ENCODE peak calls at places on chromosomes 2 and 18, in seven cellular contexts. One of them, this sample, is unnamed.

GRCh38 chr2:134479696-134480330 is 225.9 kb downstream of the MGAT5 start:
- DNase-seq in thyroid gland: no peak
- DNase-seq in tibial artery: no peak
- DNase-seq in CD8-positive, alpha-beta memory T cell: no peak
- DNase-seq in OCI-LY7: no peak
- DNase-seq in CD4-positive, alpha-beta memory T cell: no peak
- DNase-seq in mesendoderm: peak; percentile 65
- DNase-seq in this sample: no peak

GRCh38 chr18:77140439-77141109 is 8.0 kb upstream of the MBP start:
- DNase-seq in mesendoderm: no peak
- DNase-seq in CD4-positive, alpha-beta memory T cell: peak; percentile 60
- DNase-seq in CD8-positive, alpha-beta memory T cell: no peak
- DNase-seq in tibial artery: no peak
- DNase-seq in OCI-LY7: peak; percentile 17
- DNase-seq in thyroid gland: peak; percentile 20
- DNase-seq in this sample: no peak

GRCh38 chr2:186576614-186577013 is 13.2 kb upstream of the ITGAV start:
- DNase-seq in thyroid gland: peak; percentile 80
- DNase-seq in CD8-positive, alpha-beta memory T cell: no peak
- DNase-seq in CD4-positive, alpha-beta memory T cell: no peak
- DNase-seq in OCI-LY7: no peak
- DNase-seq in mesendoderm: no peak
- DNase-seq in tibial artery: no peak
- DNase-seq in this sample: peak; percentile 66

GRCh38 chr18:65983750-65984149 is 232.9 kb downstream of the CDH7 start:
- DNase-seq in OCI-LY7: no peak
- DNase-seq in CD4-positive, alpha-beta memory T cell: no peak
- DNase-seq in mesendoderm: no peak
- DNase-seq in thyroid gland: no peak
- DNase-seq in CD8-positive, alpha-beta memory T cell: no peak
- DNase-seq in tibial artery: no peak
- DNase-seq in this sample: no peak

GRCh38 chr2:39264733-39265132 is 21.0 kb upstream of the CDKL4 start:
- DNase-seq in CD8-positive, alpha-beta memory T cell: no peak
- DNase-seq in CD4-positive, alpha-beta memory T cell: no peak
- DNase-seq in OCI-LY7: peak; percentile 80
- DNase-seq in thyroid gland: no peak
- DNase-seq in tibial artery: no peak
- DNase-seq in mesendoderm: no peak
- DNase-seq in this sample: no peak

GRCh38 chr2:23662941-23663729 is 263.8 kb downstream of the ATAD2B start:
- DNase-seq in CD8-positive, alpha-beta memory T cell: no peak
- DNase-seq in CD4-positive, alpha-beta memory T cell: no peak
- DNase-seq in OCI-LY7: no peak
- DNase-seq in thyroid gland: peak; percentile 46
- DNase-seq in mesendoderm: no peak
- DNase-seq in tibial artery: peak; percentile 80
- DNase-seq in this sample: no peak

GRCh38 chr2:96529376-96530143 is 7.0 kb upstream of the ARID5A start:
- DNase-seq in mesendoderm: no peak
- DNase-seq in thyroid gland: no peak
- DNase-seq in CD8-positive, alpha-beta memory T cell: no peak
- DNase-seq in OCI-LY7: no peak
- DNase-seq in tibial artery: no peak
- DNase-seq in CD4-positive, alpha-beta memory T cell: no peak
- DNase-seq in this sample: no peak

GRCh38 chr2:207156451-207157161 is 9.1 kb downstream of the KLF7 start:
- DNase-seq in mesendoderm: no peak
- DNase-seq in CD4-positive, alpha-beta memory T cell: no peak
- DNase-seq in thyroid gland: no peak
- DNase-seq in OCI-LY7: no peak
- DNase-seq in CD8-positive, alpha-beta memory T cell: no peak
- DNase-seq in tibial artery: no peak
- DNase-seq in this sample: peak; percentile 22

GRCh38 chr18:34773378-34773777 is 63.3 kb downstream of the DTNA start:
- DNase-seq in mesendoderm: no peak
- DNase-seq in OCI-LY7: no peak
- DNase-seq in thyroid gland: no peak
- DNase-seq in CD4-positive, alpha-beta memory T cell: no peak
- DNase-seq in tibial artery: no peak
- DNase-seq in CD8-positive, alpha-beta memory T cell: no peak
- DNase-seq in this sample: peak; percentile 13

GRCh38 chr2:79788952-79789612 is 276.2 kb downstream of the CTNNA2 start:
- DNase-seq in CD4-positive, alpha-beta memory T cell: no peak
- DNase-seq in thyroid gland: no peak
- DNase-seq in OCI-LY7: no peak
- DNase-seq in CD8-positive, alpha-beta memory T cell: no peak
- DNase-seq in tibial artery: no peak
- DNase-seq in mesendoderm: no peak
- DNase-seq in this sample: no peak

GRCh38 chr2:198438326-198438725 is 633.9 kb downstream of the PLCL1 start:
- DNase-seq in CD4-positive, alpha-beta memory T cell: no peak
- DNase-seq in OCI-LY7: no peak
- DNase-seq in tibial artery: no peak
- DNase-seq in thyroid gland: no peak
- DNase-seq in CD8-positive, alpha-beta memory T cell: no peak
- DNase-seq in mesendoderm: no peak
- DNase-seq in this sample: no peak

GRCh38 chr2:240567137-240567871 is 980 bp upstream of the RNPEPL1 start:
- DNase-seq in mesendoderm: no peak
- DNase-seq in CD4-positive, alpha-beta memory T cell: peak; percentile 53
- DNase-seq in CD8-positive, alpha-beta memory T cell: peak; percentile 47
- DNase-seq in tibial artery: peak; percentile 76
- DNase-seq in OCI-LY7: no peak
- DNase-seq in thyroid gland: no peak
- DNase-seq in this sample: no peak

GRCh38 chr18:62828852-62829251 is 113.5 kb downstream of the PHLPP1 start:
- DNase-seq in CD8-positive, alpha-beta memory T cell: no peak
- DNase-seq in OCI-LY7: no peak
- DNase-seq in thyroid gland: no peak
- DNase-seq in CD4-positive, alpha-beta memory T cell: no peak
- DNase-seq in tibial artery: no peak
- DNase-seq in mesendoderm: no peak
- DNase-seq in this sample: no peak

GRCh38 chr2:68121873-68122679 is 35.6 kb upstream of the PNO1 start:
- DNase-seq in mesendoderm: peak; percentile 89
- DNase-seq in thyroid gland: peak; percentile 92
- DNase-seq in tibial artery: peak; percentile 89
- DNase-seq in CD8-positive, alpha-beta memory T cell: peak; percentile 72
- DNase-seq in OCI-LY7: peak; percentile 78
- DNase-seq in CD4-positive, alpha-beta memory T cell: peak; percentile 58
- DNase-seq in this sample: peak; percentile 92
- H3K4me3 ChIP-seq in mesendoderm: no peak overlapping the region
- H3K4me3 ChIP-seq in thyroid gland: no peak overlapping the region
- H3K4me3 ChIP-seq in tibial artery: no peak overlapping the region
- H3K4me3 ChIP-seq in CD8-positive, alpha-beta memory T cell: no peak overlapping the region
- H3K4me3 ChIP-seq in OCI-LY7: peak overlapping the region; percentile 47
- H3K4me3 ChIP-seq in CD4-positive, alpha-beta memory T cell: no peak overlapping the region
- H3K4me3 ChIP-seq in this sample: no peak overlapping the region

GRCh38 chr18:9711361-9712129 is 3.4 kb downstream of the RAB31 start:
- DNase-seq in tibial artery: no peak
- DNase-seq in CD8-positive, alpha-beta memory T cell: no peak
- DNase-seq in thyroid gland: peak; percentile 66
- DNase-seq in CD4-positive, alpha-beta memory T cell: no peak
- DNase-seq in mesendoderm: no peak
- DNase-seq in OCI-LY7: no peak
- DNase-seq in this sample: no peak

GRCh38 chr18:9710037-9710436 is 1.9 kb downstream of the RAB31 start:
- DNase-seq in CD8-positive, alpha-beta memory T cell: no peak
- DNase-seq in thyroid gland: no peak
- DNase-seq in tibial artery: no peak
- DNase-seq in mesendoderm: peak; percentile 48
- DNase-seq in OCI-LY7: no peak
- DNase-seq in CD4-positive, alpha-beta memory T cell: no peak
- DNase-seq in this sample: no peak

GRCh38 chr18:9714832-9715343 is 6.8 kb downstream of the RAB31 start:
- DNase-seq in CD8-positive, alpha-beta memory T cell: no peak
- DNase-seq in CD4-positive, alpha-beta memory T cell: no peak
- DNase-seq in thyroid gland: no peak
- DNase-seq in tibial artery: no peak
- DNase-seq in mesendoderm: no peak
- DNase-seq in OCI-LY7: no peak
- DNase-seq in this sample: no peak

GRCh38 chr18:9712606-9713005 is 4.5 kb downstream of the RAB31 start:
- DNase-seq in thyroid gland: no peak
- DNase-seq in tibial artery: no peak
- DNase-seq in CD8-positive, alpha-beta memory T cell: no peak
- DNase-seq in OCI-LY7: no peak
- DNase-seq in mesendoderm: peak; percentile 26
- DNase-seq in CD4-positive, alpha-beta memory T cell: no peak
- DNase-seq in this sample: peak; percentile 68

GRCh38 chr18:9712130-9712577 is 4.1 kb downstream of the RAB31 start:
- DNase-seq in tibial artery: no peak
- DNase-seq in thyroid gland: peak; percentile 90
- DNase-seq in OCI-LY7: no peak
- DNase-seq in mesendoderm: peak; percentile 32
- DNase-seq in CD4-positive, alpha-beta memory T cell: no peak
- DNase-seq in CD8-positive, alpha-beta memory T cell: no peak
- DNase-seq in this sample: no peak
- H3K4me3 ChIP-seq in tibial artery: no peak overlapping the region
- H3K4me3 ChIP-seq in thyroid gland: no peak overlapping the region
- H3K4me3 ChIP-seq in OCI-LY7: no peak overlapping the region
- H3K4me3 ChIP-seq in mesendoderm: no peak overlapping the region
- H3K4me3 ChIP-seq in CD4-positive, alpha-beta memory T cell: no peak overlapping the region
- H3K4me3 ChIP-seq in CD8-positive, alpha-beta memory T cell: no peak overlapping the region
- H3K4me3 ChIP-seq in this sample: no peak overlapping the region

GRCh38 chr2:64915510-64915900 is 73.7 kb upstream of the SLC1A4 start:
- DNase-seq in thyroid gland: no peak
- DNase-seq in mesendoderm: no peak
- DNase-seq in CD4-positive, alpha-beta memory T cell: no peak
- DNase-seq in tibial artery: no peak
- DNase-seq in OCI-LY7: peak; percentile 79
- DNase-seq in CD8-positive, alpha-beta memory T cell: no peak
- DNase-seq in this sample: no peak

GRCh38 chr2:64914735-64915509 is 74.3 kb upstream of the SLC1A4 start:
- DNase-seq in OCI-LY7: peak; percentile 96
- DNase-seq in CD4-positive, alpha-beta memory T cell: no peak
- DNase-seq in thyroid gland: no peak
- DNase-seq in mesendoderm: no peak
- DNase-seq in tibial artery: no peak
- DNase-seq in CD8-positive, alpha-beta memory T cell: no peak
- DNase-seq in this sample: peak; percentile 21

GRCh38 chr2:64919261-64919660 is 69.9 kb upstream of the SLC1A4 start:
- DNase-seq in CD8-positive, alpha-beta memory T cell: no peak
- DNase-seq in tibial artery: no peak
- DNase-seq in mesendoderm: no peak
- DNase-seq in OCI-LY7: no peak
- DNase-seq in thyroid gland: no peak
- DNase-seq in CD4-positive, alpha-beta memory T cell: no peak
- DNase-seq in this sample: no peak

GRCh38 chr2:64914247-64914646 is 75.0 kb upstream of the SLC1A4 start:
- DNase-seq in mesendoderm: no peak
- DNase-seq in CD8-positive, alpha-beta memory T cell: no peak
- DNase-seq in thyroid gland: no peak
- DNase-seq in tibial artery: no peak
- DNase-seq in CD4-positive, alpha-beta memory T cell: no peak
- DNase-seq in OCI-LY7: peak; percentile 51
- DNase-seq in this sample: no peak

GRCh38 chr2:64918220-64918886 is 70.8 kb upstream of the SLC1A4 start:
- DNase-seq in OCI-LY7: no peak
- DNase-seq in thyroid gland: no peak
- DNase-seq in tibial artery: no peak
- DNase-seq in mesendoderm: peak; percentile 47
- DNase-seq in CD4-positive, alpha-beta memory T cell: no peak
- DNase-seq in CD8-positive, alpha-beta memory T cell: no peak
- DNase-seq in this sample: no peak
- H3K4me3 ChIP-seq in OCI-LY7: peak overlapping the region; percentile 58
- H3K4me3 ChIP-seq in thyroid gland: no peak overlapping the region
- H3K4me3 ChIP-seq in tibial artery: peak overlapping the region; percentile 37
- H3K4me3 ChIP-seq in mesendoderm: no peak overlapping the region
- H3K4me3 ChIP-seq in CD4-positive, alpha-beta memory T cell: peak overlapping the region; percentile 73
- H3K4me3 ChIP-seq in CD8-positive, alpha-beta memory T cell: peak overlapping the region; percentile 64
- H3K4me3 ChIP-seq in this sample: peak overlapping the region; percentile 48

GRCh38 chr2:26970244-26970927 is at the start of gene MAPRE3:
- DNase-seq in tibial artery: peak; percentile 86
- DNase-seq in mesendoderm: peak; percentile 97
- DNase-seq in thyroid gland: peak; percentile 84
- DNase-seq in OCI-LY7: peak; percentile 19
- DNase-seq in CD4-positive, alpha-beta memory T cell: peak; percentile 87
- DNase-seq in CD8-positive, alpha-beta memory T cell: peak; percentile 80
- DNase-seq in this sample: peak; percentile 68
- H3K4me3 ChIP-seq in tibial artery: peak within 1 kb of the TSS; percentile 73
- H3K4me3 ChIP-seq in mesendoderm: peak within 1 kb of the TSS; percentile 57
- H3K4me3 ChIP-seq in thyroid gland: peak within 1 kb of the TSS; percentile 47
- H3K4me3 ChIP-seq in OCI-LY7: no peak within 1 kb of the TSS
- H3K4me3 ChIP-seq in CD4-positive, alpha-beta memory T cell: peak within 1 kb of the TSS; percentile 66
- H3K4me3 ChIP-seq in CD8-positive, alpha-beta memory T cell: peak within 1 kb of the TSS; percentile 70
- H3K4me3 ChIP-seq in this sample: peak within 1 kb of the TSS; percentile 74

GRCh38 chr2:156800065-156800556 is 363.9 kb downstream of the GPD2 start:
- DNase-seq in mesendoderm: peak; percentile 83
- DNase-seq in tibial artery: no peak
- DNase-seq in thyroid gland: no peak
- DNase-seq in CD8-positive, alpha-beta memory T cell: no peak
- DNase-seq in CD4-positive, alpha-beta memory T cell: no peak
- DNase-seq in OCI-LY7: no peak
- DNase-seq in this sample: no peak

GRCh38 chr2:156800781-156801366 is 364.7 kb downstream of the GPD2 start:
- DNase-seq in OCI-LY7: no peak
- DNase-seq in CD4-positive, alpha-beta memory T cell: no peak
- DNase-seq in tibial artery: no peak
- DNase-seq in mesendoderm: peak; percentile 52
- DNase-seq in CD8-positive, alpha-beta memory T cell: no peak
- DNase-seq in thyroid gland: no peak
- DNase-seq in this sample: no peak

GRCh38 chr2:156803967-156804366 is 367.8 kb downstream of the GPD2 start:
- DNase-seq in OCI-LY7: no peak
- DNase-seq in thyroid gland: no peak
- DNase-seq in CD8-positive, alpha-beta memory T cell: no peak
- DNase-seq in tibial artery: no peak
- DNase-seq in CD4-positive, alpha-beta memory T cell: no peak
- DNase-seq in mesendoderm: no peak
- DNase-seq in this sample: no peak

GRCh38 chr2:156797832-156798231 is 361.7 kb downstream of the GPD2 start:
- DNase-seq in mesendoderm: no peak
- DNase-seq in CD4-positive, alpha-beta memory T cell: no peak
- DNase-seq in OCI-LY7: no peak
- DNase-seq in thyroid gland: no peak
- DNase-seq in CD8-positive, alpha-beta memory T cell: no peak
- DNase-seq in tibial artery: no peak
- DNase-seq in this sample: no peak

DNA sequence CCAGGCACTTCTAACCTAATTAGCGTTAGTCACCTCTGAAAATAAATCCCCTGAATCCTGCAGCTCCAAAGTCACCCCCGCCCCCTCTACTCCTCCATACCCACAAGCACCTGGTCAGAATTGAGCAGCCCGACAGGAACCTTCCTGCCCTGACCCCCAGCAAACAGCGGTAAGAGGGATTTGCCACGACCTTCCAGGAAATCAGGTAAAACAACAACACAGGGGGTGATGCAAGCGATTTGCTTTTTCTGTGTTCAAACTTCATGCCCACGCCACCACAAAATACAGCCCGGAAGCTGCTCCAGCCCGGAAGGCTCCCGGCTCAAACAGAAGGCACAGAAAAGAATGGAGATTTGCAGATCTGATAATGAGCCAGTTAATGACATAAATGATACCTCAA is 367.1 kb downstream of the GPD2 start:
- DNase-seq in mesendoderm: peak; percentile 46
- DNase-seq in OCI-LY7: no peak
- DNase-seq in CD4-positive, alpha-beta memory T cell: no peak
- DNase-seq in tibial artery: no peak
- DNase-seq in thyroid gland: peak; percentile 2
- DNase-seq in CD8-positive, alpha-beta memory T cell: no peak
- DNase-seq in this sample: no peak
- H3K4me3 ChIP-seq in mesendoderm: no peak overlapping the region
- H3K4me3 ChIP-seq in OCI-LY7: no peak overlapping the region
- H3K4me3 ChIP-seq in CD4-positive, alpha-beta memory T cell: no peak overlapping the region
- H3K4me3 ChIP-seq in tibial artery: no peak overlapping the region
- H3K4me3 ChIP-seq in thyroid gland: no peak overlapping the region
- H3K4me3 ChIP-seq in CD8-positive, alpha-beta memory T cell: no peak overlapping the region
- H3K4me3 ChIP-seq in this sample: no peak overlapping the region

This sample was measured in fibroblast of pulmonary artery.